ENCODE peak calls at places on chromosome 19, in four cellular contexts. B, Q, R and D are unnamed samples.

GRCh38 chr19:45882652-45883585 is 3.0 kb downstream of the IRF2BP1 start:
- DNase-seq in B (peak; percentile 34), Q (peak; percentile 85), R (peak; percentile 82), D (peak; percentile 91)

GRCh38 chr19:4233282-4233853 is 4.0 kb downstream of the EBI3 start:
- DNase-seq in B (no peak), Q (peak; percentile 14), R (peak; percentile 52), D (peak; percentile 23)

GRCh38 chr19:18298601-18299000 is 17.2 kb upstream of the JUND start:
- DNase-seq in B (no peak), Q (no peak), R (no peak), D (no peak)

GRCh38 chr19:3124630-3125029 is 11.2 kb upstream of the GNA15 start:
- DNase-seq in B (no peak), Q (no peak), R (no peak), D (no peak)

GRCh38 chr19:8093740-8094139 is 41.2 kb downstream of the CCL25 start:
- DNase-seq in B (no peak), Q (no peak), R (no peak), D (no peak)

GRCh38 chr19:35714601-35715354 is 3.0 kb upstream of the KMT2B start:
- DNase-seq in B (no peak), Q (no peak), R (no peak), D (no peak)

GRCh38 chr19:19115954-19116353 is 22.3 kb downstream of the TMEM161A start:
- DNase-seq in B (no peak), Q (no peak), R (peak; percentile 53), D (peak; percentile 13)

GRCh38 chr19:19662344-19662743 is 1.1 kb downstream of the ATP13A1 start:
- DNase-seq in B (no peak), Q (no peak), R (no peak), D (no peak)

GRCh38 chr19:18117692-18118378 is 20.3 kb downstream of the MAST3 start:
- DNase-seq in B (no peak), Q (peak; percentile 78), R (peak; percentile 92), D (peak; percentile 80)

GRCh38 chr19:52099497-52100138 is 4.1 kb upstream of the ZNF841 start:
- DNase-seq in B (no peak), Q (peak; percentile 41), R (no peak), D (no peak)

GRCh38 chr19:55304279-55304978 is 20.6 kb downstream of the BRSK1 start:
- DNase-seq in B (no peak), Q (peak; percentile 48), R (no peak), D (peak; percentile 27)

GRCh38 chr19:55255618-55256423 is 3.0 kb downstream of the PPP6R1 start:
- DNase-seq in B (no peak), Q (no peak), R (no peak), D (peak; percentile 46)

GRCh38 chr19:11137542-11138384 is 17.8 kb downstream of the SPC24 start:
- DNase-seq in B (no peak), Q (peak; percentile 95), R (peak; percentile 83), D (peak; percentile 95)
- H3K4me3 ChIP-seq in B (peak overlapping the region; percentile 24), Q (peak overlapping the region; percentile 25), R (peak overlapping the region; percentile 45), D (no peak overlapping the region)

DNA sequence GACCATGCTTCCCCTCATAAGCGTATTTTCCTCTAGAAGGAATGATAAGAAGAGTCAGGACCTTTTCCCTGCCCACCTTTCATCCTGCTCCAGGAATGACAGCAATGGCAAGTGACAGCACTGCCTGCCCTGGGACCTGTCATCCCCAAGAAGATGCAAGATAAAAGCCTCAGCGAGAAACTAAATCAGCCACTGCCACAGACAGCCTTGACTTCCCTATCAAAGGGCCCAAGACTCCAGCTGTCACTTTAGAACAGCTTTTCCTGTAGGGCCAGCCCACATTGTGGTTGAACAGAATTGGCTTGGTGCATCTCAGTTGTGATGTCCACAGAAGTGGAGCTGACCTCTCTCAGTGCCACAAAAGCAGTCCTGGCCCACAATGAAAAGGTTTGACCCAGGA is 1.1 kb downstream of the RAB8A start:
- DNase-seq in B (no peak), Q (no peak), R (no peak), D (no peak)
- H3K4me3 ChIP-seq in B (peak overlapping the region; percentile 83), Q (peak overlapping the region; percentile 99), R (peak overlapping the region; percentile 66), D (peak overlapping the region; percentile 96)

GRCh38 chr19:1566392-1567115 is 1.6 kb downstream of the MEX3D start:
- DNase-seq in B (peak; percentile 19), Q (peak; percentile 78), R (peak; percentile 62), D (peak; percentile 84)
- H3K4me3 ChIP-seq in B (peak overlapping the region; percentile 83), Q (peak overlapping the region; percentile 73), R (peak overlapping the region; percentile 67), D (peak overlapping the region; percentile 63)

DNA sequence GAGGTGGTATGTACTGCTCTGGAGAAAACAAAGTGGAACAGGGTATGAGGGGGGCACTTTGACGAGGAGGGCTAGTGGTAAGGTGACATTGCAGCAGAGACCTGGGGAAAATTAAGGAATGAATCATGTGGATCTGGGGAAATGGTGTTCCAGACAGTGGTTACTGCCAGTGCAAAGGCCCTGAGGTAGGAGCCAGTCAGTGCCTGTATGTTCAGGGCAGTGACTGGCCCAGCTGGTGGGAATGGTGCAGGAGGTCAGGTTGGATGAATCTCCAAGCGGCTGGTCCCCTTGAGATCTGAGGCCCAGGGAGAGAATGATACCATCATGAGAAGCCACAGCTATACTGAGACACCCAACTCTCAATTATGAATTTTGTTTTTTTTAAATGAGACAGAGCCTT is 4.9 kb downstream of the VAV1 start:
- DNase-seq in B (no peak), Q (no peak), R (no peak), D (no peak)
- H3K4me3 ChIP-seq in B (no peak overlapping the region), Q (no peak overlapping the region), R (no peak overlapping the region), D (no peak overlapping the region)

GRCh38 chr19:39084732-39085080 is 538 bp downstream of the ACP7 start:
- DNase-seq in B (no peak), Q (no peak), R (no peak), D (no peak)
- H3K4me3 ChIP-seq in B (no peak overlapping the region), Q (no peak overlapping the region), R (no peak overlapping the region), D (no peak overlapping the region)